ENCODE peak calls at places on chromosomes 16 and 17, in eight cellular contexts. Q, R, V, E, O, S, T and A are unnamed samples.

GRCh38 chr16:1877804-1878203 is 5.8 kb upstream of the MEIOB start:
- DNase-seq in Q (no peak), R (no peak), V (no peak), E (no peak), O (no peak), S (no peak), T (no peak), A (no peak)

GRCh38 chr16:27748868-27749546 is 199.1 kb downstream of the KATNIP start:
- DNase-seq in Q (peak), R (peak), V (no peak), E (peak), O (peak), S (peak), T (peak), A (peak)

GRCh38 chr17:72099919-72100318 is 20.9 kb upstream of the SOX9 start:
- DNase-seq in Q (no peak), R (no peak), V (no peak), E (peak), O (no peak), S (no peak), T (no peak), A (no peak)

GRCh38 chr16:86082400-86083030 is 183.6 kb downstream of the IRF8 start:
- DNase-seq in Q (no peak), R (no peak), V (no peak), E (no peak), O (no peak), S (peak), T (no peak), A (no peak)

GRCh38 chr16:75340715-75341500 is 89.5 kb upstream of the BCAR1 start:
- DNase-seq in Q (peak), R (no peak), V (no peak), E (peak), O (no peak), S (no peak), T (peak), A (peak)

GRCh38 chr16:67884684-67885083 is at the start of gene NRN1L:
- DNase-seq in Q (peak), R (no peak), V (peak), E (peak), O (peak), S (peak), T (peak), A (peak)

GRCh38 chr17:43772877-43773648 is 5.7 kb downstream of the DUSP3 start:
- DNase-seq in Q (no peak), R (no peak), V (no peak), E (no peak), O (no peak), S (no peak), T (no peak), A (no peak)

GRCh38 chr17:73545633-73546032 is 98.6 kb downstream of the SDK2 start:
- DNase-seq in Q (no peak), R (no peak), V (no peak), E (no peak), O (no peak), S (no peak), T (no peak), A (no peak)

GRCh38 chr17:38428150-38428642 is at the start of gene ARHGAP23:
- DNase-seq in Q (peak), R (peak), V (no peak), E (peak), O (peak), S (peak), T (peak), A (no peak)

GRCh38 chr16:26078971-26079370 is 387.2 kb downstream of the HS3ST4 start:
- DNase-seq in Q (no peak), R (no peak), V (no peak), E (no peak), O (peak), S (no peak), T (no peak), A (no peak)

GRCh38 chr17:36779550-36779949 is 157.7 kb upstream of the LHX1 start:
- DNase-seq in Q (no peak), R (no peak), V (no peak), E (no peak), O (no peak), S (no peak), T (no peak), A (no peak)

GRCh38 chr17:51588063-51588462 is 327.7 kb downstream of the UTP18 start:
- DNase-seq in Q (no peak), R (no peak), V (no peak), E (no peak), O (no peak), S (no peak), T (no peak), A (no peak)

GRCh38 chr17:51580869-51581268 is 320.5 kb downstream of the UTP18 start:
- DNase-seq in Q (no peak), R (no peak), V (no peak), E (no peak), O (no peak), S (no peak), T (no peak), A (no peak)

GRCh38 chr17:51590071-51590470 is 329.7 kb downstream of the UTP18 start:
- DNase-seq in Q (no peak), R (no peak), V (no peak), E (no peak), O (peak), S (no peak), T (no peak), A (no peak)

DNA sequence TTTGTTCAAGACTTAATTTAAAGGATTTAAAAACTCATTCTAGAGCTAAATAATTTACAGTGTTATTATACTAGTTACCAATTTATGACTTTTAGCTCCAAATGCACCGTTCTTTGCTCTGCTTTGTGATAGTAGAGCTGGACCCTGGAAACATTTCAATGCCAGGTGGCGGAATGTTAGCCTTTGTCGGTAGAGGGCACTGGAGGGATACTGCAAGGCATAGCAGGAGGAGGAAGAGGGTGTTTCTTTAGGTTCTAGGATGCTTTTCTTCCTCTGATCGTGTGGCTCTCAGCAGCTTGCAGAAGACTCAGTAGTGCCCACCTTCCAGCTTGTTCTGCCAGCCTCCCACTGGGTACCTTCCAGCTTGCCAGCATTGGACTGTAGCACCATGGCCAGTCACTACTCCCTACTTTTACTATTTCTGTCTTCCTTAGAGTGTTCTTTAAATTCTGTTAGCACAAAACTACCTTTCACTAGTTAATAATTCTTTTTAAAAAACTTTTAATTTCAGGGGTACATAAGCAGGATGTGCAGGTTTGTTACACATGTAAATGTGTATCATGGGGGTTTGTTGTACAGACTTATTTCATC is 325.3 kb downstream of the UTP18 start:
- DNase-seq in Q (peak), R (peak), V (peak), E (no peak), O (no peak), S (no peak), T (peak), A (no peak)
- TF ChIP-seq CTCF in Q (no peak), R (peak), V (peak), E (no peak), O (peak), S (peak), T (peak), A (no peak)

GRCh38 chr16:74035816-74036215 is 260.8 kb upstream of the PSMD7 start:
- DNase-seq in Q (peak), R (peak), V (no peak), E (peak), O (peak), S (no peak), T (peak), A (peak)
- TF ChIP-seq CTCF in Q (peak), R (no peak), V (peak), E (peak), O (peak), S (no peak), T (peak), A (peak)

GRCh38 chr16:64951193-64951592 is 170.7 kb downstream of the CDH11 start:
- DNase-seq in Q (no peak), R (peak), V (no peak), E (no peak), O (no peak), S (no peak), T (no peak), A (no peak)

GRCh38 chr16:64952177-64952576 is 169.7 kb downstream of the CDH11 start:
- DNase-seq in Q (no peak), R (peak), V (no peak), E (peak), O (no peak), S (no peak), T (no peak), A (peak)

GRCh38 chr16:64951681-64952080 is 170.2 kb downstream of the CDH11 start:
- DNase-seq in Q (no peak), R (no peak), V (no peak), E (peak), O (no peak), S (no peak), T (no peak), A (no peak)

GRCh38 chr16:64950731-64951130 is 171.1 kb downstream of the CDH11 start:
- DNase-seq in Q (no peak), R (no peak), V (no peak), E (no peak), O (no peak), S (no peak), T (no peak), A (no peak)

DNA sequence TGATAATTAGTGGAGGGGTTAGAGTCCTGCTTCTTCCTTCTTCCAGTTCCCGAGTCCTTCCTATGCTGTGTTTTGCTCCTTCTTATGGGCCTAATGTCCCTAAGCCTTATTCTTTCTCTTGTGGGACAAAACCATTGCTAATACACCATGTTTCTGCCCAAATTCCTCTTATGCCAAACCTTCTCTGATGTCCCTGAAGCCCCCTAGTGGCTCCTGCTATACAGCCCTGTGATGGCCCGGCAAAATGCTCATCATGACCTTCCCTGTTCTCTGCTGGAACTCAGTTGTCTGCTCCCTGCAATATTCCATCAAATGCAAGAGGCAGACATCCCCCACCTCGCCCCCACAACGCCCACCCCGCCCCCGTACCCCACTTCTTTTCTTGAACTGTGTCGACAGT is 171.6 kb downstream of the CDH11 start:
- DNase-seq in Q (no peak), R (no peak), V (no peak), E (no peak), O (peak), S (no peak), T (peak), A (no peak)
- TF ChIP-seq CTCF in Q (peak), R (no peak), V (no peak), E (peak), O (peak), S (no peak), T (peak), A (peak)

GRCh38 chr16:14562691-14563491 is 67.2 kb downstream of the PARN start:
- DNase-seq in Q (peak), R (no peak), V (no peak), E (peak), O (peak), S (peak), T (peak), A (peak)
- TF ChIP-seq CTCF in Q (peak), R (no peak), V (peak), E (no peak), O (no peak), S (peak), T (no peak), A (peak)